ENCODE peak calls at places on chromosomes 6 and 20, in five cellular contexts. M, O, B, Q and L are unnamed samples. For H3K9me3, the result is how much of the 10 kb centered on the place peaks cover.

GRCh38 chr6:40369891-40370290 is 217.3 kb downstream of the LRFN2 start:
- DNase-seq in M (no peak), O (no peak), B (no peak), Q (no peak), L (no peak)

GRCh38 chr20:36563415-36563814 is 10.0 kb upstream of the TGIF2 start:
- DNase-seq in M (peak), O (no peak), B (no peak), Q (no peak), L (no peak)

GRCh38 chr20:46764068-46764467 is 54.6 kb downstream of the SLC2A10 start:
- DNase-seq in M (no peak), O (no peak), B (no peak), Q (no peak), L (no peak)

GRCh38 chr6:28802417-28803336 is 121.1 kb downstream of the TRIM27 start:
- DNase-seq in M (no peak), O (no peak), B (no peak), Q (no peak), L (no peak)

GRCh38 chr20:11585752-11586352 is 331.8 kb upstream of the BTBD3 start:
- DNase-seq in M (peak), O (no peak), B (peak), Q (no peak), L (no peak)

GRCh38 chr20:4064118-4064962 is 49.0 kb upstream of the RNF24 start:
- DNase-seq in M (peak), O (peak), B (peak), Q (peak), L (no peak)

GRCh38 chr6:127100510-127101140 is 17.8 kb upstream of the RSPO3 start:
- DNase-seq in M (no peak), O (no peak), B (no peak), Q (no peak), L (no peak)

GRCh38 chr6:41688256-41688965 is 47.0 kb downstream of the TFEB start:
- DNase-seq in M (no peak), O (no peak), B (no peak), Q (no peak), L (no peak)

GRCh38 chr6:88119769-88120168 is 46.4 kb downstream of the CNR1 start:
- DNase-seq in M (peak), O (no peak), B (peak), Q (no peak), L (no peak)

GRCh38 chr6:36740818-36741179 is 43.2 kb downstream of the RAB44 start:
- DNase-seq in M (no peak), O (no peak), B (no peak), Q (no peak), L (no peak)

GRCh38 chr6:77038801-77039200 is 424.5 kb downstream of the HTR1B start:
- DNase-seq in M (no peak), O (no peak), B (no peak), Q (no peak), L (no peak)

GRCh38 chr6:16321341-16321710 is 82.9 kb downstream of the GMPR start:
- DNase-seq in M (no peak), O (no peak), B (no peak), Q (no peak), L (no peak)

GRCh38 chr6:96675617-96676016 is 112.7 kb downstream of the FHL5 start:
- DNase-seq in M (no peak), O (no peak), B (no peak), Q (no peak), L (no peak)

GRCh38 chr6:16760536-16761468 is at the start of gene ATXN1:
- DNase-seq in M (peak), O (peak), B (peak), Q (peak), L (peak)

GRCh38 chr20:51715028-51715872 is 52.9 kb downstream of the ATP9A start:
- DNase-seq in M (no peak), O (no peak), B (no peak), Q (no peak), L (no peak)

GRCh38 chr6:33797635-33798342 is 6.0 kb downstream of the MLN start:
- DNase-seq in M (no peak), O (no peak), B (peak), Q (no peak), L (no peak)

GRCh38 chr6:15474196-15474595 is 188.6 kb downstream of the DTNBP1 start:
- DNase-seq in M (no peak), O (no peak), B (no peak), Q (no peak), L (no peak)

GRCh38 chr20:49999329-49999728 is 16.5 kb downstream of the SNAI1 start:
- DNase-seq in M (no peak), O (no peak), B (no peak), Q (no peak), L (no peak)

GRCh38 chr6:157669747-157670216 is 153.3 kb upstream of the SNX9 start:
- DNase-seq in M (peak), O (peak), B (peak), Q (peak), L (no peak)

GRCh38 chr6:11224252-11224965 is 8.1 kb downstream of the NEDD9 start:
- DNase-seq in M (no peak), O (no peak), B (no peak), Q (no peak), L (peak)

GRCh38 chr6:12637960-12638641 is 78.5 kb upstream of the PHACTR1 start:
- DNase-seq in M (peak), O (peak), B (peak), Q (no peak), L (no peak)

GRCh38 chr6:44704240-44705150 is 317.0 kb downstream of the CDC5L start:
- DNase-seq in M (no peak), O (no peak), B (no peak), Q (no peak), L (no peak)

GRCh38 chr6:137487181-137487910 is 6.8 kb downstream of the OLIG3 start:
- DNase-seq in M (no peak), O (no peak), B (peak), Q (no peak), L (no peak)

GRCh38 chr6:137486388-137486787 is 7.8 kb downstream of the OLIG3 start:
- DNase-seq in M (no peak), O (no peak), B (peak), Q (no peak), L (no peak)

GRCh38 chr6:137488736-137489409 is 5.3 kb downstream of the OLIG3 start:
- DNase-seq in M (no peak), O (no peak), B (peak), Q (no peak), L (no peak)

GRCh38 chr6:137489410-137490371 is 4.5 kb downstream of the OLIG3 start:
- DNase-seq in M (no peak), O (no peak), B (peak), Q (no peak), L (no peak)

GRCh38 chr6:137487947-137488735 is 6.1 kb downstream of the OLIG3 start:
- DNase-seq in M (no peak), O (no peak), B (peak), Q (no peak), L (no peak)
- H3K9me3 ChIP-seq in M (under half), O (under half), B (under half), Q (under half), L (under half)

GRCh38 chr6:22240025-22240424 is 56.8 kb downstream of the PRL start:
- DNase-seq in M (no peak), O (no peak), B (no peak), Q (no peak), L (no peak)
- H3K9me3 ChIP-seq in M (under half), O (under half), B (under half), Q (under half), L (under half)

DNA sequence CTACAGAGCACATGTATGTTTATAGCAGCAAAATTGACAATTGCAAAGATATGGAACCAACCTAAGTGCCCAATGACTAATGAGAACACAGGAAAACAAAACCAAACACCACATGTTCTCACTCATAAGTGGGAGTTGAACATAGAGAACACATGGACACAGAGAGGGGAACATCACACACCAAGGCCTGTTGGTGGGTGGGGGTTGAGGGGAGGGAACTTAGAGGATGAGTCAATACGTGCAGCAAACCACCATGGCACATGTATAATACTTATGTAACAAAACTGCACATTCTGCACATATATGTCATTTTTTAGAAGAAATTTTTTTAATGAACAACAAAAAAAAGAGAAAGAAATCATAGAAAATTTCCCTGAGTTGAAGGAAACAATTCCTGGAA is 3.9 kb downstream of the EPM2A start:
- DNase-seq in M (no peak), O (no peak), B (no peak), Q (no peak), L (no peak)
- H3K9me3 ChIP-seq in M (under half), O (under half), B (under half), Q (under half), L (under half)

DNA sequence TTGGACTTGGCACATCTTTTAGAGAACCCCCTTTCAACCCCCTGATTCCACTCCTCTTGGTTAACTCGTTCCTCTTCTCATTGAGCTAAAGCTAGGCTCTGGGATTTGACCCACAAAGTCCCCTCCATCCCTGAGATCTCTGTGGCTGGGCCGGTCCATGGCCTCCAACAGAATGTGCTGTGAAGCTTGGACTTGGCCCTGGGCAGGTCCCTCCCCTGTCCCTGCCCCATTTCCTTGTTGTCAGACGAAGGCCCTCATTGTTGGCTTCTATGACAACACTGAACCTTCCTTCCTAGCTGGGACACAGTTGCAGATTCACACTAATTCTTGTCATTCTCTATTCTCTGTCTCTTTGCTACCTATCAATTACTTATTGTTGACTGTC is 156.1 kb downstream of the SYCP2 start:
- DNase-seq in M (no peak), O (peak), B (no peak), Q (no peak), L (no peak)
- H3K9me3 ChIP-seq in M (under half), O (under half), B (under half), Q (under half), L (under half)

DNA sequence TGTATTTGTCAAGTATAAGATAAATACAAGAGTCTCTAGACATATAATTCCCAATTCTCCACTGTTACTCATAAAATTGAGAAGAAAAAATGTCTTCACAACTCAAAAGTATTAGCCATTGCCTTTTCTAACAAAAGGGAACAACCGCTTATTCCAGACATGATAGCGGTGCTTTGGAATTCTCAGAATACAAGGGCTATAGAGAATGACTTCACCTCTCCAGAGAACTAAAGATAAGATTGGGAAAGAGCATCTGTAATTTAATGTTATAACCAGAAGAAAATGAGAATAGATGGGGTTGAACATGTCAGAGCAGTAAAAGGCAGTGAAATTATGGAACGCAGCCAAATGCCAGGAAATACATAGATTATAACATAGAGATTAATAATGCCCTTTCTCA is 730.8 kb downstream of the C6orf118 start:
- DNase-seq in M (no peak), O (no peak), B (no peak), Q (no peak), L (no peak)
- H3K9me3 ChIP-seq in M (under half), O (under half), B (under half), Q (under half), L (under half)

GRCh38 chr20:21102691-21103311 is 3.4 kb downstream of the LINC00237 start:
- DNase-seq in M (peak), O (no peak), B (peak), Q (peak), L (peak)

GRCh38 chr20:21102252-21102609 is 3.9 kb downstream of the LINC00237 start:
- DNase-seq in M (no peak), O (no peak), B (peak), Q (no peak), L (no peak)

GRCh38 chr20:21099653-21100589 is 6.2 kb downstream of the LINC00237 start:
- DNase-seq in M (peak), O (peak), B (peak), Q (peak), L (peak)

GRCh38 chr20:21101453-21102251 is 4.5 kb downstream of the LINC00237 start:
- DNase-seq in M (peak), O (peak), B (peak), Q (peak), L (no peak)

DNA sequence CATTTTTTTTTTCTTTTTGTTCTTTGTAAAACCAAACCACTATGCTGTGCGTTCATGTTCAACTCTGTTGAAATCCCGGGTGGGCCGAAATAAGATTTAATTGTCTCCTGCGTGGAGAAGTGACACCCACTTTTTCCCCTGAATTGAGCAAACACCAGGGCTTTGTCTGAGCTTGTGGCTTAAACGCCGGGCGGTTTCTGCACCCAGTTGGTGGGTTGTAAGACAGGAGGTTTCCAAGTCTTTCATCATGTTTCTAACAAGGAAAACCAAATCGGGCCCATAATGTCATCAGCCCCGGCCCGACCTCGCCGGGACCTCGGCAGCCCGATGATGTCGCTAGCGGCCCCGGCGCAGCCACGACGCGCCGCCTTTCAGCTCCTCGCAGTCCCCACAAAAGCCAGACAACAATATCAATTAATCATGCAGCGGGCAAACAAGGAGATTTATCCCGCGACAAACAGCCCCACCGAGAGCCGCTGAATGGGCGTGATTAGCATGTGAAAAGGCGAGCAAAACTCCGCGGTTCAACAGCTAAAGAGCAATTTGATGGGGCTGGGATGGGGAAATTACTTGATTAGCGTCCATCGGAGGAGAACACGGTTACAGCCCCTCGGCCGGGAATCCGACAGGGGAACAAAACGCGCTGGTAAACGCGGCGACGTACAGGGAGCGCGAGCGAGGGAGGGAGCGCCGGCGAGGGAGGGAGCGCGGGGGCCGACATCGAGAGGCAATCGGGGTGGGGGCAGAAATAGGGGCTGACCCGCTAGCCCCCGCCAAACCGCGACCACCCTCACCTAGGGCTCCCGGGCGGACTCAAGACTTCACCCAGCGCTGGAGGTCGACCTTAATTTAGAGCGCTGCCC is 5.3 kb downstream of the LINC00237 start:
- DNase-seq in M (no peak), O (no peak), B (peak), Q (no peak), L (no peak)
- H3K9me3 ChIP-seq in M (under half), O (under half), B (under half), Q (under half), L (under half)

GRCh38 chr6:118860880-118861279 is 33.1 kb upstream of the ASF1A start:
- DNase-seq in M (no peak), O (no peak), B (no peak), Q (peak), L (no peak)
- H3K9me3 ChIP-seq in M (under half), O (under half), B (under half), Q (under half), L (under half)

DNA sequence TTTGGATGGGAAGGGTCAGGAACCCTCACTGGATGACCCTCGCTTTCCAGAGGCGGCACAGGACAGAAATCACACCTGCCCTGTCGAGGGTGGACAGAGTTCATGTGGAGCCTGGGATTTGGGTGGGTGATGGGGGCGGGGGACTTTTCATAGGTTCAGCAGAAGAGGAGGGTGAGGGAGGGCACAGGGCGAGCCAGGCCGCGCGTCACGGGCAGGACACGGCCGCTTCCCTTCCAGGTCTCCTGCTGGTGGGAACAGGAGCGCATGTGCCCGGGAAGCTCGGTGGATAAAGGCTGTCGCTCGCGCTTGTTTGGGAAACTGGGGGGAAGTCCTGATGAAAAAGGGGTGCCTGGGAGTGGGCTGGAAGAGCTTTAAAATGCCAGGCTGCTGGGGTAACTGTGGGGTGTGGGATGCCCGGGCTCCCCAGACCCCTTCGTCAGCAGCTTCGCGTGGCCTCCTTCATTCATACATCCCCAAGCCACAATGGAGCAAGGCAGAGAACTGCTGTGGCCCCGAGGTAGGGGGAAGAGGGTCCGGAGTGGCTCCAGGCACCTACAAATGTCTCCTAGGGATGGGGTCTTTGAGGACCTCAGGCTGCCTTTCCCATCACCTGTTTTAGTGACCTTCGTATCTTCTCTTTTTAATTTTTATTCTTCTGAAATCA is 102.2 kb downstream of the DACT2 start:
- DNase-seq in M (no peak), O (peak), B (no peak), Q (no peak), L (no peak)
- H3K9me3 ChIP-seq in M (under half), O (under half), B (under half), Q (under half), L (under half)

DNA sequence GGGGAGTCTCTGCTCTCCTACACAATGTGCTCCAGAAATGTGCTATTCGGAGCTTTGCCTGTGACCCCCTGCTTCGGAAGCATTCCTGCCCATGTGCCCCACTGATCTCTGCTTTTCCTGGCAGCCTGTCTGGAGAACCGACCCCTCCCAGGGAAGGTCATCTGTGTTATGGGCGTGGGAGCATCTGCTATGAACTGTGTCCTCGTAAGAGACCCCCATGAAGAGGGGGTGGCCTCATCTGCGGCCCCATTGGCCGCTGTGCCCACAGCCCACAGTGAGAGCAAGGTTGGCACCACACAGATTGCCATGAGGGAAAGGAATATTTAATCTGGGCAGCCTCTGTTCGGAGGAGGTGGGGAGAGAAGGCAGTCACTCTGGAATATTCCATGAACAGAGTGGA is 32.7 kb upstream of the IRF4 start:
- DNase-seq in M (no peak), O (no peak), B (no peak), Q (no peak), L (no peak)
- H3K9me3 ChIP-seq in M (under half), O (under half), B (under half), Q (under half), L (under half)

GRCh38 chr6:99789767-99790166 is 183.1 kb downstream of the PRDM13 start:
- DNase-seq in M (no peak), O (no peak), B (no peak), Q (no peak), L (no peak)

DNA sequence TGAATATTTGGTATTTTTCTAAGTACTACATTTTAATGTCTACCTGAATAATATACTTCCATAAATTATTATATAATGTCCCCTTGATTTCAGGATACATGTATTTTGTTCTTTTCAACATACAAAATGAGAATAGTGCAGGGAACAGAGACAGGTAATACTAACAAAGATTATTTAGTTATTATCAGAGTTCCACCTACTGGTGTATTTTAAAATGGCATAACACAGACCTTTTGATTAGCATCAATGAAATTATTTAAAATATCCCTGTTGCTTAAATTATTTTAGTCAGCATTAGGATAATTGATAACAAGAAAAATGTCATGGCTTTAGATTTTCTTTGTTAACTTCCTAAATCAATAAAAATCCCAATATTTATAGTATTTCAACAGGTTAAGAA is 184.0 kb downstream of the PRDM13 start:
- DNase-seq in M (no peak), O (no peak), B (no peak), Q (no peak), L (no peak)
- H3K9me3 ChIP-seq in M (under half), O (under half), B (under half), Q (under half), L (under half)